ENCODE peak calls at places on chromosomes 12 and 14, in ten cellular contexts. One of them, this sample, is unnamed. For H3K4me1 and H3K9me3, the result is how much of the 10 kb centered on the place peaks cover.

GRCh38 chr12:109763201-109763841 is 49.7 kb downstream of the FAM222A start:
- DNase-seq in IMR-90: peak
- DNase-seq in thoracic aorta: no peak
- DNase-seq in NT2/D1: no peak
- DNase-seq in tibial nerve: no peak
- DNase-seq in iPS DF 6.9: no peak
- DNase-seq in mammary epithelial cell: peak
- DNase-seq in GM23248: peak
- DNase-seq in CD4-positive, CD25-positive, alpha-beta regulatory T cell: no peak
- DNase-seq in body of pancreas: peak
- DNase-seq in this sample: no peak

GRCh38 chr12:113392988-113393579 is 10.6 kb downstream of the SDS start:
- DNase-seq in iPS DF 6.9: peak
- DNase-seq in mammary epithelial cell: no peak
- DNase-seq in GM23248: peak
- DNase-seq in NT2/D1: peak
- DNase-seq in thoracic aorta: no peak
- DNase-seq in tibial nerve: no peak
- DNase-seq in body of pancreas: no peak
- DNase-seq in IMR-90: no peak
- DNase-seq in CD4-positive, CD25-positive, alpha-beta regulatory T cell: no peak
- DNase-seq in this sample: peak

GRCh38 chr12:38585090-38585489 is 268.5 kb downstream of the ALG10B start:
- DNase-seq in GM23248: no peak
- DNase-seq in NT2/D1: no peak
- DNase-seq in CD4-positive, CD25-positive, alpha-beta regulatory T cell: no peak
- DNase-seq in iPS DF 6.9: no peak
- DNase-seq in IMR-90: no peak
- DNase-seq in mammary epithelial cell: peak
- DNase-seq in thoracic aorta: no peak
- DNase-seq in body of pancreas: no peak
- DNase-seq in tibial nerve: no peak
- DNase-seq in this sample: no peak

GRCh38 chr12:100993916-100994315 is 199.3 kb downstream of the ANO4 start:
- DNase-seq in tibial nerve: no peak
- DNase-seq in IMR-90: no peak
- DNase-seq in mammary epithelial cell: no peak
- DNase-seq in NT2/D1: no peak
- DNase-seq in GM23248: no peak
- DNase-seq in thoracic aorta: no peak
- DNase-seq in CD4-positive, CD25-positive, alpha-beta regulatory T cell: no peak
- DNase-seq in body of pancreas: no peak
- DNase-seq in iPS DF 6.9: no peak
- DNase-seq in this sample: peak

GRCh38 chr12:85975716-85976115 is 101.6 kb downstream of the NTS start:
- DNase-seq in tibial nerve: no peak
- DNase-seq in NT2/D1: no peak
- DNase-seq in body of pancreas: no peak
- DNase-seq in IMR-90: no peak
- DNase-seq in thoracic aorta: no peak
- DNase-seq in GM23248: no peak
- DNase-seq in mammary epithelial cell: no peak
- DNase-seq in CD4-positive, CD25-positive, alpha-beta regulatory T cell: no peak
- DNase-seq in iPS DF 6.9: no peak
- DNase-seq in this sample: no peak

GRCh38 chr12:101707131-101707782 is 9.8 kb downstream of the CHPT1 start:
- DNase-seq in CD4-positive, CD25-positive, alpha-beta regulatory T cell: no peak
- DNase-seq in tibial nerve: no peak
- DNase-seq in body of pancreas: no peak
- DNase-seq in NT2/D1: no peak
- DNase-seq in iPS DF 6.9: no peak
- DNase-seq in thoracic aorta: no peak
- DNase-seq in IMR-90: peak
- DNase-seq in mammary epithelial cell: no peak
- DNase-seq in GM23248: no peak
- DNase-seq in this sample: no peak

GRCh38 chr14:60508707-60509437 is at the start of gene SIX6:
- DNase-seq in tibial nerve: no peak
- DNase-seq in CD4-positive, CD25-positive, alpha-beta regulatory T cell: no peak
- DNase-seq in iPS DF 6.9: no peak
- DNase-seq in NT2/D1: peak
- DNase-seq in GM23248: peak
- DNase-seq in mammary epithelial cell: no peak
- DNase-seq in IMR-90: peak
- DNase-seq in thoracic aorta: no peak
- DNase-seq in body of pancreas: no peak
- DNase-seq in this sample: peak

GRCh38 chr12:72272731-72273498 is 745 bp downstream of the TRHDE start:
- DNase-seq in GM23248: peak
- DNase-seq in NT2/D1: no peak
- DNase-seq in IMR-90: peak
- DNase-seq in body of pancreas: peak
- DNase-seq in tibial nerve: no peak
- DNase-seq in thoracic aorta: no peak
- DNase-seq in CD4-positive, CD25-positive, alpha-beta regulatory T cell: no peak
- DNase-seq in iPS DF 6.9: no peak
- DNase-seq in mammary epithelial cell: peak
- DNase-seq in this sample: peak

GRCh38 chr12:3187846-3188755 is 110.9 kb downstream of the TSPAN9 start:
- DNase-seq in thoracic aorta: no peak
- DNase-seq in CD4-positive, CD25-positive, alpha-beta regulatory T cell: no peak
- DNase-seq in body of pancreas: no peak
- DNase-seq in mammary epithelial cell: no peak
- DNase-seq in tibial nerve: no peak
- DNase-seq in iPS DF 6.9: no peak
- DNase-seq in NT2/D1: no peak
- DNase-seq in IMR-90: no peak
- DNase-seq in GM23248: no peak
- DNase-seq in this sample: no peak

GRCh38 chr12:52423035-52423434 is 11.1 kb downstream of the KRT75 start:
- DNase-seq in thoracic aorta: no peak
- DNase-seq in CD4-positive, CD25-positive, alpha-beta regulatory T cell: no peak
- DNase-seq in IMR-90: no peak
- DNase-seq in GM23248: no peak
- DNase-seq in iPS DF 6.9: no peak
- DNase-seq in mammary epithelial cell: no peak
- DNase-seq in tibial nerve: no peak
- DNase-seq in NT2/D1: no peak
- DNase-seq in body of pancreas: peak
- DNase-seq in this sample: no peak

GRCh38 chr12:52416788-52417187 is 10.7 kb upstream of the KRT82 start:
- DNase-seq in NT2/D1: no peak
- DNase-seq in iPS DF 6.9: no peak
- DNase-seq in IMR-90: no peak
- DNase-seq in thoracic aorta: no peak
- DNase-seq in GM23248: no peak
- DNase-seq in CD4-positive, CD25-positive, alpha-beta regulatory T cell: no peak
- DNase-seq in tibial nerve: peak
- DNase-seq in body of pancreas: no peak
- DNase-seq in mammary epithelial cell: no peak
- DNase-seq in this sample: no peak

GRCh38 chr12:52417742-52418141 is 11.6 kb upstream of the KRT82 start:
- DNase-seq in NT2/D1: no peak
- DNase-seq in tibial nerve: no peak
- DNase-seq in GM23248: no peak
- DNase-seq in IMR-90: no peak
- DNase-seq in CD4-positive, CD25-positive, alpha-beta regulatory T cell: no peak
- DNase-seq in mammary epithelial cell: no peak
- DNase-seq in thoracic aorta: no peak
- DNase-seq in iPS DF 6.9: no peak
- DNase-seq in body of pancreas: no peak
- DNase-seq in this sample: no peak

GRCh38 chr12:52418576-52419110 is 12.5 kb upstream of the KRT82 start:
- DNase-seq in IMR-90: no peak
- DNase-seq in iPS DF 6.9: no peak
- DNase-seq in body of pancreas: no peak
- DNase-seq in tibial nerve: no peak
- DNase-seq in GM23248: no peak
- DNase-seq in CD4-positive, CD25-positive, alpha-beta regulatory T cell: no peak
- DNase-seq in mammary epithelial cell: peak
- DNase-seq in NT2/D1: no peak
- DNase-seq in thoracic aorta: no peak
- DNase-seq in this sample: no peak

GRCh38 chr12:52419656-52420055 is 13.5 kb upstream of the KRT82 start:
- DNase-seq in IMR-90: no peak
- DNase-seq in CD4-positive, CD25-positive, alpha-beta regulatory T cell: no peak
- DNase-seq in NT2/D1: no peak
- DNase-seq in mammary epithelial cell: peak
- DNase-seq in body of pancreas: no peak
- DNase-seq in thoracic aorta: no peak
- DNase-seq in tibial nerve: no peak
- DNase-seq in GM23248: peak
- DNase-seq in iPS DF 6.9: no peak
- DNase-seq in this sample: no peak
- H3K4me1 ChIP-seq in IMR-90: under half
- H3K4me1 ChIP-seq in CD4-positive, CD25-positive, alpha-beta regulatory T cell: under half
- H3K4me1 ChIP-seq in NT2/D1: under half
- H3K4me1 ChIP-seq in mammary epithelial cell: under half
- H3K4me1 ChIP-seq in body of pancreas: under half
- H3K4me1 ChIP-seq in thoracic aorta: under half
- H3K4me1 ChIP-seq in tibial nerve: under half
- H3K4me1 ChIP-seq in GM23248: under half
- H3K4me1 ChIP-seq in iPS DF 6.9: under half
- H3K4me1 ChIP-seq in this sample: under half

GRCh38 chr12:131092911-131093901 is 139.5 kb downstream of the ADGRD1 start:
- DNase-seq in thoracic aorta: no peak
- DNase-seq in mammary epithelial cell: peak
- DNase-seq in body of pancreas: no peak
- DNase-seq in IMR-90: no peak
- DNase-seq in tibial nerve: no peak
- DNase-seq in iPS DF 6.9: no peak
- DNase-seq in NT2/D1: no peak
- DNase-seq in CD4-positive, CD25-positive, alpha-beta regulatory T cell: no peak
- DNase-seq in GM23248: peak
- DNase-seq in this sample: no peak

GRCh38 chr12:131093971-131094830 is 140.5 kb downstream of the ADGRD1 start:
- DNase-seq in mammary epithelial cell: no peak
- DNase-seq in body of pancreas: no peak
- DNase-seq in iPS DF 6.9: no peak
- DNase-seq in IMR-90: no peak
- DNase-seq in CD4-positive, CD25-positive, alpha-beta regulatory T cell: no peak
- DNase-seq in thoracic aorta: no peak
- DNase-seq in NT2/D1: no peak
- DNase-seq in tibial nerve: no peak
- DNase-seq in GM23248: no peak
- DNase-seq in this sample: no peak

GRCh38 chr12:131095826-131096680 is 142.3 kb downstream of the ADGRD1 start:
- DNase-seq in mammary epithelial cell: no peak
- DNase-seq in CD4-positive, CD25-positive, alpha-beta regulatory T cell: no peak
- DNase-seq in body of pancreas: no peak
- DNase-seq in iPS DF 6.9: no peak
- DNase-seq in IMR-90: no peak
- DNase-seq in GM23248: no peak
- DNase-seq in thoracic aorta: no peak
- DNase-seq in tibial nerve: no peak
- DNase-seq in NT2/D1: no peak
- DNase-seq in this sample: no peak

GRCh38 chr12:131096681-131097181 is 143.0 kb downstream of the ADGRD1 start:
- DNase-seq in tibial nerve: no peak
- DNase-seq in GM23248: no peak
- DNase-seq in mammary epithelial cell: no peak
- DNase-seq in CD4-positive, CD25-positive, alpha-beta regulatory T cell: no peak
- DNase-seq in IMR-90: no peak
- DNase-seq in body of pancreas: no peak
- DNase-seq in iPS DF 6.9: no peak
- DNase-seq in NT2/D1: no peak
- DNase-seq in thoracic aorta: no peak
- DNase-seq in this sample: no peak

DNA sequence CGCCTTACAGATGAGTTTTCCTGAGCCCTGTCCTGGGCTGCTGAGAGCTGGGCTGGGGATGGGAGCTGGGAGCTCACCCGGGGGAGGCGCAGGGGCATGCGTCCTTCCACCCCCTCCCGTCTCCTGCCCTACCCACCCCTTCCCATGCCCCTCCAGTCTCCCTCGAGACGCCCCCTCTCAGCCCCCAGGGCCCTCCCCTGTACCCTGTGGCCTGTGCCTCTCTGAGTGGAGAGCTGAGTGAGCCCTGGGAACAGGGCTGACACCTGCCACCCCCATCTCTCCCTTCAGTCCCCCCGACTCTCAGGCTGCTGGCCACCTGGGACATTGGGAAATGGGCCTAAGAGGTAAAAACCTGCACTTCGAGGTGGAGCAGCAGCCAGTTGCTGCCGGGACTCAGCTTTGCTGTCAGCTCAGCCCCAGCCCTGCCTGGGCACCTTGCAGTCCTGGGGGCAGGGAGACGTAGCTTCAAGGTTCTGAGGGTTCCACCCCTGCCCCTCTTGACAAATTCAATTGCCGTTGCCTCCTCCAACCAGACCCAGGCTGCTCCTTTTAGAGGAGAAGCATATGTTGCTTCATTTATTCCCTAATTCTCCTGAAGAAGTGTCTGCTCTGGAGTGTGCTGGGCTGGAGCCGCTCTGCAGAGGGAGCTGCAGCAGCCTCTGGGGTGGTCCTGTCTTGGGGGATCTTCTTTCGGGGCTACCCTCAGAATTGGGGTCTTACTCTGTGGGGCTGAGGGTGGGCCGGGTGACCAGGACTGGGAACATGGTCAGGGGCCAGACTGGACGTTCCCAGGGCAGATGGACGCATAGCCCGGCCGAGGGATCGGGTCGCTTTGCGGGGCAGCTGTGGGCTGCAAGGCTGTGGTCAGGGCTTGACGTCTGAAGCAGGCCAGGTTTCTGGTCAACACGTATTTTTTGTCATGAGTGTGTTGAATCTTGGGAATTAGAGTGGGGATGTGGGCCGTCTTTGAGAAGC is 141.4 kb downstream of the ADGRD1 start:
- DNase-seq in tibial nerve: no peak
- DNase-seq in iPS DF 6.9: no peak
- DNase-seq in GM23248: no peak
- DNase-seq in NT2/D1: no peak
- DNase-seq in IMR-90: no peak
- DNase-seq in thoracic aorta: no peak
- DNase-seq in mammary epithelial cell: no peak
- DNase-seq in CD4-positive, CD25-positive, alpha-beta regulatory T cell: no peak
- DNase-seq in body of pancreas: no peak
- DNase-seq in this sample: no peak
- H3K9me3 ChIP-seq in tibial nerve: under half
- H3K9me3 ChIP-seq in iPS DF 6.9: under half
- H3K9me3 ChIP-seq in GM23248: under half
- H3K9me3 ChIP-seq in NT2/D1: under half
- H3K9me3 ChIP-seq in IMR-90: half or more
- H3K9me3 ChIP-seq in thoracic aorta: under half
- H3K9me3 ChIP-seq in mammary epithelial cell: under half
- H3K9me3 ChIP-seq in CD4-positive, CD25-positive, alpha-beta regulatory T cell: under half
- H3K9me3 ChIP-seq in body of pancreas: under half
- H3K9me3 ChIP-seq in this sample: under half

GRCh38 chr14:90642239-90642717 is 174.0 kb downstream of the TTC7B start:
- DNase-seq in IMR-90: peak
- DNase-seq in CD4-positive, CD25-positive, alpha-beta regulatory T cell: no peak
- DNase-seq in body of pancreas: no peak
- DNase-seq in mammary epithelial cell: no peak
- DNase-seq in iPS DF 6.9: no peak
- DNase-seq in NT2/D1: peak
- DNase-seq in tibial nerve: no peak
- DNase-seq in GM23248: no peak
- DNase-seq in thoracic aorta: no peak
- DNase-seq in this sample: peak
- H3K4me1 ChIP-seq in IMR-90: under half
- H3K4me1 ChIP-seq in CD4-positive, CD25-positive, alpha-beta regulatory T cell: under half
- H3K4me1 ChIP-seq in body of pancreas: under half
- H3K4me1 ChIP-seq in mammary epithelial cell: under half
- H3K4me1 ChIP-seq in iPS DF 6.9: under half
- H3K4me1 ChIP-seq in NT2/D1: under half
- H3K4me1 ChIP-seq in tibial nerve: under half
- H3K4me1 ChIP-seq in GM23248: under half
- H3K4me1 ChIP-seq in thoracic aorta: under half
- H3K4me1 ChIP-seq in this sample: under half

GRCh38 chr14:32077081-32078029 is at the start of gene ARHGAP5:
- DNase-seq in tibial nerve: no peak
- DNase-seq in CD4-positive, CD25-positive, alpha-beta regulatory T cell: peak
- DNase-seq in body of pancreas: no peak
- DNase-seq in mammary epithelial cell: no peak
- DNase-seq in thoracic aorta: no peak
- DNase-seq in iPS DF 6.9: no peak
- DNase-seq in GM23248: peak
- DNase-seq in NT2/D1: no peak
- DNase-seq in IMR-90: peak
- DNase-seq in this sample: no peak
- H3K9me3 ChIP-seq in tibial nerve: under half
- H3K9me3 ChIP-seq in CD4-positive, CD25-positive, alpha-beta regulatory T cell: under half
- H3K9me3 ChIP-seq in body of pancreas: under half
- H3K9me3 ChIP-seq in mammary epithelial cell: under half
- H3K9me3 ChIP-seq in thoracic aorta: under half
- H3K9me3 ChIP-seq in iPS DF 6.9: under half
- H3K9me3 ChIP-seq in GM23248: under half
- H3K9me3 ChIP-seq in NT2/D1: under half
- H3K9me3 ChIP-seq in IMR-90: under half
- H3K9me3 ChIP-seq in this sample: under half